ENCODE peak calls at places on chromosomes 7 and 10, in nine cellular contexts. Y, O, J, U, Q, D, M, C and B are unnamed samples.

GRCh38 chr7:102991540-102992214 is 78.9 kb downstream of the LRRC17 start:
- DNase-seq in Y (peak), U (no peak), D (no peak), J (no peak), C (no peak), O (peak), Q (peak), M (peak), B (no peak)

GRCh38 chr7:159136013-159136412 is 8.7 kb downstream of the VIPR2 start:
- DNase-seq in O (no peak), Y (no peak), U (no peak), D (no peak), M (no peak), C (no peak), J (no peak), Q (no peak), B (no peak)

GRCh38 chr10:100341953-100342626 is 4.9 kb upstream of the SCD start:
- DNase-seq in C (no peak), Y (peak), Q (peak), U (no peak), J (peak), M (peak), D (peak), O (peak), B (peak)

GRCh38 chr7:115274-115911 is 77.0 kb upstream of the FAM20C start:
- DNase-seq in O (no peak), C (no peak), J (no peak), Q (no peak), D (no peak), M (no peak), Y (no peak), U (no peak), B (no peak)

GRCh38 chr10:4061441-4061951 is 276.5 kb upstream of the KLF6 start:
- DNase-seq in M (no peak), U (peak), Q (peak), Y (peak), J (no peak), D (no peak), O (no peak), C (no peak), B (no peak)

GRCh38 chr7:108282427-108282996 is 152.4 kb upstream of the LAMB4 start:
- DNase-seq in Q (no peak), M (no peak), D (no peak), Y (no peak), U (no peak), J (no peak), O (no peak), C (no peak), B (no peak)

GRCh38 chr10:79103585-79103984 is 34.8 kb downstream of the ZMIZ1 start:
- DNase-seq in D (no peak), Q (no peak), O (no peak), U (no peak), J (no peak), M (no peak), C (no peak), Y (no peak), B (no peak)

GRCh38 chr10:29174389-29174788 is 114.5 kb upstream of the LYZL1 start:
- DNase-seq in O (no peak), M (no peak), Y (no peak), C (no peak), U (no peak), D (no peak), J (no peak), Q (no peak), B (no peak)

GRCh38 chr7:84337386-84337785 is 142.8 kb upstream of the SEMA3A start:
- DNase-seq in O (no peak), U (no peak), Q (no peak), C (no peak), J (no peak), Y (no peak), M (no peak), D (no peak), B (no peak)

GRCh38 chr10:45653454-45653853 is 19.1 kb downstream of the ZFAND4 start:
- DNase-seq in D (no peak), Q (no peak), M (no peak), U (no peak), J (no peak), C (no peak), Y (no peak), O (no peak), B (no peak)

GRCh38 chr10:84605802-84606201 is 277.4 kb downstream of the CCSER2 start:
- DNase-seq in C (no peak), O (no peak), D (no peak), M (no peak), Q (no peak), U (no peak), Y (no peak), J (no peak), B (no peak)

GRCh38 chr10:110898391-110898790 is 20.6 kb downstream of the BBIP1 start:
- DNase-seq in Y (no peak), Q (no peak), D (no peak), C (no peak), O (no peak), M (no peak), U (no peak), J (no peak), B (no peak)

GRCh38 chr7:26369519-26370385 is 78.1 kb downstream of the SNX10 start:
- DNase-seq in O (peak), Y (peak), Q (peak), J (peak), M (peak), C (peak), D (peak), U (no peak), B (peak)

GRCh38 chr7:73976761-73977625 is 51.0 kb upstream of the ELN start:
- DNase-seq in Q (no peak), U (no peak), O (no peak), J (no peak), C (no peak), D (no peak), Y (peak), M (no peak), B (no peak)

GRCh38 chr7:73980206-73980605 is 47.8 kb upstream of the ELN start:
- DNase-seq in O (no peak), C (no peak), M (no peak), Y (no peak), U (no peak), Q (no peak), J (peak), D (no peak), B (no peak)

GRCh38 chr7:73974948-73975926 is 52.7 kb upstream of the ELN start:
- DNase-seq in D (no peak), J (no peak), Q (no peak), C (no peak), O (no peak), U (no peak), M (no peak), Y (peak), B (no peak)

GRCh38 chr7:73977626-73978618 is 50.1 kb upstream of the ELN start:
- DNase-seq in C (no peak), M (no peak), O (no peak), U (no peak), D (no peak), Y (peak), J (peak), Q (no peak), B (no peak)

DNA sequence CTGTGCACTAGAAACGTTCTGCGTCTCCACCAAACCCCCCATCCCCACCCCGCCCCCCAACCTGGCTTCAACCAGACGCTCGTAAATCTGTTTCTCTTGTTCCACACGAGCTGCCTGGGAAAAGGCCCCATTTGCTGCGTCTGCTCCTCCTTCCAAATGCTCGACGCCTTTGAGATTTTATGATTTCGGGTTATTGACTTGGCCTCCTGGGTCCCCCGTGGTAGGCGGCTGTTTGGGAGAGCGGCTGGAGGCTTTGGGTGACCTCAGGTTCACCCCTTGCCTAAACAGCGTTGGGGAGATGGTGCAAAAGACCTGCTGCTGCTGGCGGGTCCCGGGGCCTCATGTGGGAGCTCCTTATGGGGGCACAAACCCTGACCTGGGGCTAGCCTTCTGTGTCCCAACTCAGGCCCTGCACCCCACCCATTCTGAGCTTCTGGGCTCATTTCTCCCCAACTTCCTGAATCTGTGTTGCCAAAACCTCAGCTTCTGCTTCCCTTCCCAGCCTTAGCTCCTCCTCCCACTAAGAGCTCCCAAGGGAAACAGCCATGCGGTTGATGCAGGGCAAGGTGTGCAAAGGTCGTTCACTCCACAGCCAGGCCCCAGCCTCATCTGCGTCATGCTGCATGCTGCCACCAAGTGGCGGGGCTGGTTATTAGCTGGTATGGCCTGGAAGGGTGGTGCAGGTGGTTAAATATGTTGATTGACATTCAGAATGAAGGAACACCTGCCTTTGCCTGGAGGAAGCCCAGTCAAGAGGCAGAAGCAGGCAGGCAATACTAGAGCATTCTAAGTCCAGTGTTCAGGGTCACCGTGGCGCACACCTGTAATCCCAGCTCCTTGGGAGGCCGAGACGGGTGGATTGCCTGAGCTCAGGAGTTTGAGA is 49.1 kb upstream of the ELN start:
- DNase-seq in O (peak), D (peak), Q (no peak), M (no peak), Y (peak), U (no peak), J (peak), C (no peak), B (no peak)
- TF ChIP-seq CTCF in O (peak), D (peak), Q (no peak), M (peak), Y (peak), U (peak), J (peak), C (peak), B (peak)

DNA sequence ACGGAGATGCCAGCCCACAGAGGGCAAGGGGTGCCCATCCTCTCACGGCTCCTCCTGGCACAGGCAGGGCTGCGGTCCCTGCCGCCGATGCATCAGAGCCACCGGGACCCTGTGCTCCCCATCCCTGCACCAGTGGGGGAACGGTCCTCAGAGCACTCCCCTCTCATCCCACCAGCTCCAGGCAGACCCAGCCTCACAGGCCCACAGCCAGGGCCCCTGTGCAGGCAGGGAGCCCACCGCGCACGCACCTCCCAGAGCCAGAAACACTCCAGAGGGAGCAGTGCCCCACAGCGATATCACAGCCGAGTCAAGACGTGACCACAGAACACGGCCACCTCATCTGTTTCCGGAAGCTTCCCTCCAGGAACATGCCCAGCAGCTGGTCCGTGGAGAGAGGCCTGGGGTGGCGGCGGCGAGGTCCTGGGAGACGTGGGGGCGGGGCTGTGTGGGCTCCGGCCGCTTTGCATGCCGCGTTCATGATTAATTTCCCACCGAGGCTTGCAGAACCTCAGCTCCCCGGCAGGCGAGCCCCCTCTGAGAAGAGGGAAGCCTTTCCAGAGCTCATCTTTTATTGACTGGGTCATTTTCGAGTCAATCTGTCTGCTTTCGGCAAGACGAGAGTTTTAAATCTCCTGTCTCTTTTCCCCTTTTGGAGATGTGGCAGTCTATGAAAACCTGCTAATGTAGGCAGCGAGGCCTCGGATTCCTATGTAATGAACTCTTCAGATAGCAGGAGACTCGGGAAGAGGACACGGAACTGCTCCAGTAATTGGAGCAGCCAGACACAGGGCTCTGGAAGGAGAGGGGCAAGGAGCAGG is 242.6 kb downstream of the ELFN1 start:
- DNase-seq in D (no peak), Y (no peak), C (no peak), J (no peak), O (no peak), M (no peak), U (peak), Q (no peak), B (no peak)
- TF ChIP-seq CTCF in D (no peak), Y (no peak), C (no peak), J (no peak), O (no peak), M (peak), U (peak), Q (no peak), B (no peak)

DNA sequence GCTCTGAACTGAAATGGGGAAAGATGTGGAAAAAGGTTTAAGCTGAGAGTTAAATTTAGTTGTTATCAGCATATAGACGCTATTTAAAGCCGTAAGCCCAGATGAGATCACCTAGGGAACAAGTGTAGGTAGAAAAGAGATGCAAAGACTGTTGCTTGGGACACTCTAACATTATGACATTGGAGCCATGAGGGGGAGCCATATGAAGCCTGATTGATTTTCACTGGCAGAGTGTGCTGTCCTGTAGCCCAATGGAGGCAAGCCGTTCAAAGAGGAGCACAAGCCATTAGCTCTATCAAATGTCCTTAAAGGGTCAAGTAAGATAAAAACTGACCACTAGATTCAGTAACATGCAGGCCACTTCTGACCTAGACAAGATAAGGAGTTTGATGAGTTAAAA is 223.3 kb downstream of the TWIST1 start:
- DNase-seq in Q (no peak), C (no peak), M (no peak), D (no peak), U (no peak), O (no peak), Y (no peak), J (no peak), B (no peak)
- TF ChIP-seq CTCF in Q (no peak), C (no peak), M (no peak), D (no peak), U (no peak), O (no peak), Y (no peak), J (no peak), B (no peak)

DNA sequence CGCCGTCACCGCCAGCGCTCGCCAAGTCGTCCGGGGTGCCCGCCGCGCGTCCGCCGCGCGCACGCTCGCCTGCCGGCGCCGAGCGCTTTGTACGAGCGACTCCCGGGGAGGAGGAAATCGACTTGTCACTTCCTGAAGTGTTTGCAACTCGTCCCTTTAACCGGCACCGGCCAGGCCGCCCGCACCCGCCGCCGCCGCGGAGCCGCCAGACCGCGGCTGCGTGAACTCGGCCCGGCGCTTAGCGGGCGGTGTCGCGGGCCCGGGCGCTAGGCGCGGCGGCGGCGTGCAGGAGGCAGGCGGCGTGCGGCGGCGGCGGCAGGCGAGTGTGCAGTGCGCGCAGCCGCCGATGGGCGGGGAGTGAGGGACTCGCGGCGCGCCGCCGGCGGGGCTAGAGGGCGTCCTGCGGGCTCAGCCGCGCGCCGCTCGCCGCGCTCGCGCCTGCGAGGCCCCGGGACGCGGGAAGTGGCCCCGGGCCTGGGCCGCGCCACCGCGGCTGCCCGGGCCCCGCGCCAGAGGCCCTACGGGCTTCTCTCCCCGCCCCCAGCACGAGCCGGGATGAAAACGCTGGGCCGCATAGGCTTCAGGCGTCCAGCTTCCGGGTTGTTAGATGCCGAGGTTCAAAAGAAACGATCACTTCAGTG is at the start of gene FAM53B:
- DNase-seq in C (peak), M (no peak), Q (peak), O (peak), U (no peak), D (peak), Y (peak), J (peak), B (peak)
- TF ChIP-seq CTCF in C (no peak), M (no peak), Q (no peak), O (no peak), U (no peak), D (no peak), Y (no peak), J (no peak), B (no peak)